ENCODE peak calls at places on chromosomes 13 and 19, in four cellular contexts. N is kidney epithelial cell; M is activated CD4-positive, alpha-beta T cell treated with anti-CD3 and anti-CD28 coated beads, Interleukin-2, amount 10 ng/mL, durations not matched to agents 7 days and 5 days; D is AG04450. R is an unnamed sample.

GRCh38 chr13:95385808-95386207 is 84.6 kb upstream of the ABCC4 start:
- DNase-seq in N (no peak), M (no peak), D (no peak), R (no peak)

GRCh38 chr13:30978981-30979956 is 46.8 kb downstream of the TEX26 start:
- DNase-seq in N (no peak), M (peak), D (no peak), R (no peak)

GRCh38 chr13:97978661-97979450 is 25.4 kb downstream of the IPO5 start:
- DNase-seq in N (no peak), M (no peak), D (no peak), R (no peak)

GRCh38 chr19:14550201-14550754 is 20.9 kb downstream of the TECR start:
- DNase-seq in N (no peak), M (no peak), D (no peak), R (no peak)

GRCh38 chr19:32407004-32407992 is 1.7 kb downstream of the DPY19L3 start:
- DNase-seq in N (peak), M (no peak), D (no peak), R (no peak)

GRCh38 chr13:113777311-113778260 is 18.6 kb downstream of the TMEM255B start:
- DNase-seq in N (no peak), M (no peak), D (no peak), R (no peak)

GRCh38 chr19:1259873-1260748 is 9.0 kb upstream of the CIRBP start:
- DNase-seq in N (no peak), M (peak), D (no peak), R (no peak)

GRCh38 chr13:95644611-95645052 is at the start of gene DZIP1:
- DNase-seq in N (no peak), M (peak), D (peak), R (peak)

GRCh38 chr19:51771369-51771768 is 10.4 kb downstream of the FPR2 start:
- DNase-seq in N (no peak), M (no peak), D (no peak), R (no peak)

GRCh38 chr13:58085819-58086218 is 454.3 kb downstream of the PCDH17 start:
- DNase-seq in N (peak), M (no peak), D (no peak), R (no peak)

GRCh38 chr13:39144941-39145533 is 106.8 kb downstream of the NHLRC3 start:
- DNase-seq in N (peak), M (peak), D (peak), R (peak)

GRCh38 chr13:78875792-78876580 is 217.0 kb upstream of the OBI1 start:
- DNase-seq in N (no peak), M (peak), D (no peak), R (no peak)

R was measured in GM04503.